ENCODE peak calls at places on chromosomes 12 and 14, in five cellular contexts. H, J, P, Q and B are unnamed samples.
A peak's percentile ranks its signal among the peaks of the same experiment; 100 is the strongest.

GRCh38 chr12:16955083-16955657 is 349.2 kb upstream of the LMO3 start:
- DNase-seq in H (no peak), J (peak; percentile 70), Q (no peak), P (peak; percentile 24), B (no peak)

GRCh38 chr12:123120452-123121166 is 30.3 kb downstream of the PITPNM2 start:
- DNase-seq in P (no peak), J (no peak), H (no peak), Q (no peak), B (no peak)

GRCh38 chr12:122423258-122424165 is 1.0 kb upstream of the CLIP1 start:
- DNase-seq in H (peak; percentile 37), P (peak; percentile 50), J (peak; percentile 57), Q (peak; percentile 62), B (peak; percentile 36)

GRCh38 chr12:110224379-110225304 is 56.4 kb upstream of the ATP2A2 start:
- DNase-seq in J (peak; percentile 74), P (peak; percentile 64), H (peak; percentile 12), Q (peak; percentile 89), B (peak; percentile 31)

GRCh38 chr12:53195516-53196420 is 11.3 kb downstream of the ITGB7 start:
- DNase-seq in J (peak; percentile 51), H (no peak), Q (no peak), P (no peak), B (no peak)

GRCh38 chr14:64465856-64466554 is 706 bp downstream of the AKAP5 start:
- DNase-seq in H (peak; percentile 16), Q (peak; percentile 61), P (peak; percentile 67), J (no peak), B (peak; percentile 32)

GRCh38 chr12:41917827-41918445 is 226.7 kb downstream of the GXYLT1 start:
- DNase-seq in J (no peak), P (no peak), H (no peak), Q (no peak), B (no peak)

GRCh38 chr12:43676183-43676813 is 82.3 kb downstream of the PUS7L start:
- DNase-seq in Q (peak; percentile 1), P (peak; percentile 8), H (peak; percentile 9), J (peak; percentile 12), B (peak; percentile 13)

GRCh38 chr12:47362131-47362686 is 282.4 kb upstream of the AMIGO2 start:
- DNase-seq in H (no peak), J (no peak), Q (no peak), P (no peak), B (no peak)

GRCh38 chr12:30696103-30696408 is 387 bp upstream of the IPO8 start:
- DNase-seq in J (no peak), Q (no peak), H (no peak), P (no peak), B (no peak)

GRCh38 chr14:94631536-94632304 is 19.5 kb downstream of the SERPINA3 start:
- DNase-seq in P (no peak), Q (no peak), H (no peak), J (no peak), B (no peak)

GRCh38 chr12:32252199-32253073 is 145.8 kb downstream of the BICD1 start:
- DNase-seq in Q (no peak), J (no peak), P (no peak), H (no peak), B (no peak)

GRCh38 chr12:55829967-55830600 is 697 bp upstream of the DNAJC14 start:
- DNase-seq in J (no peak), H (peak; percentile 68), Q (no peak), P (peak; percentile 63), B (peak; percentile 61)

GRCh38 chr12:107759410-107759809 is 1.5 kb downstream of the PRDM4 start:
- DNase-seq in J (peak; percentile 89), H (no peak), P (peak; percentile 89), Q (peak; percentile 90), B (no peak)

GRCh38 chr12:57603758-57604453 is 718 bp upstream of the DTX3 start:
- DNase-seq in Q (peak; percentile 39), J (peak; percentile 67), H (peak; percentile 47), P (peak; percentile 50), B (no peak)

GRCh38 chr14:55780156-55780946 is 200.3 kb downstream of the KTN1 start:
- DNase-seq in H (peak; percentile 87), Q (peak; percentile 33), J (peak; percentile 67), P (peak; percentile 74), B (no peak)

GRCh38 chr12:6276936-6277615 is 33.4 kb upstream of the PLEKHG6 start:
- DNase-seq in P (no peak), J (peak; percentile 77), Q (no peak), H (no peak), B (peak; percentile 59)

GRCh38 chr14:104843442-104844305 is 21.4 kb upstream of the CEP170B start:
- DNase-seq in P (no peak), H (no peak), J (no peak), Q (no peak), B (no peak)

GRCh38 chr12:51197736-51198567 is 19.9 kb downstream of the POU6F1 start:
- DNase-seq in Q (no peak), P (no peak), H (no peak), J (no peak), B (no peak)

GRCh38 chr12:54891717-54892478 is 37.6 kb downstream of the MUCL1 start:
- DNase-seq in J (no peak), H (peak; percentile 25), P (peak; percentile 65), Q (no peak), B (no peak)

GRCh38 chr14:22386924-22387775 is 201.9 kb downstream of the DAD1 start:
- DNase-seq in J (peak; percentile 39), P (peak; percentile 90), H (peak; percentile 76), Q (peak; percentile 72), B (peak; percentile 92)

GRCh38 chr14:34718750-34719304 is 4.4 kb upstream of the CFL2 start:
- DNase-seq in P (no peak), Q (peak; percentile 74), H (no peak), J (peak; percentile 24), B (no peak)

GRCh38 chr14:102795060-102795925 is 18.0 kb downstream of the TRAF3 start:
- DNase-seq in H (peak; percentile 71), J (peak; percentile 83), Q (peak; percentile 91), P (peak; percentile 83), B (peak; percentile 73)

GRCh38 chr12:54016478-54016964 is 7.7 kb downstream of the HOXC8 start:
- DNase-seq in P (peak; percentile 76), H (no peak), J (peak; percentile 74), Q (peak; percentile 11), B (no peak)

GRCh38 chr12:97711392-97711791 is 248.8 kb downstream of the RMST start:
- DNase-seq in Q (no peak), P (no peak), J (no peak), H (no peak), B (no peak)

GRCh38 chr12:113418213-113418879 is 3.8 kb upstream of the SDSL start:
- DNase-seq in J (no peak), Q (peak; percentile 4), H (peak; percentile 66), P (peak; percentile 53), B (no peak)

GRCh38 chr12:70608184-70608583 is 29.0 kb downstream of the PTPRB start:
- DNase-seq in Q (no peak), H (no peak), P (no peak), J (no peak), B (no peak)

GRCh38 chr14:33943081-33943480 is 7.8 kb downstream of the EGLN3 start:
- DNase-seq in H (peak; percentile 29), P (no peak), Q (no peak), J (no peak), B (peak; percentile 48)

GRCh38 chr14:22479132-22479531 is 109.9 kb downstream of the DAD1 start:
- DNase-seq in J (no peak), H (no peak), Q (no peak), P (no peak), B (no peak)

GRCh38 chr12:81005635-81006034 is 67.9 kb upstream of the LIN7A start:
- DNase-seq in H (no peak), J (no peak), P (no peak), Q (no peak), B (no peak)

GRCh38 chr12:74527491-74527890 is 10.1 kb upstream of the ATXN7L3B start:
- DNase-seq in J (no peak), P (no peak), H (no peak), Q (no peak), B (no peak)

GRCh38 chr12:86772688-86773087 is 516.5 kb upstream of the MGAT4C start:
- DNase-seq in H (no peak), J (peak; percentile 50), P (no peak), Q (peak; percentile 43), B (no peak)

GRCh38 chr12:14937689-14938088 is 648 bp downstream of the ERP27 start:
- DNase-seq in P (no peak), J (no peak), Q (no peak), H (peak; percentile 52), B (no peak)

GRCh38 chr12:62332598-62332997 is 72.4 kb downstream of the USP15 start:
- DNase-seq in J (peak; percentile 57), Q (peak; percentile 79), P (no peak), H (no peak), B (no peak)

GRCh38 chr12:62331306-62331705 is 71.1 kb downstream of the USP15 start:
- DNase-seq in P (no peak), Q (no peak), H (no peak), J (no peak), B (no peak)

GRCh38 chr12:62328296-62328921 is 68.2 kb downstream of the USP15 start:
- DNase-seq in H (no peak), Q (no peak), P (no peak), J (no peak), B (no peak)
- H3K36me3 ChIP-seq in H (no peaks in the 10 kb centered on the region), Q (no peaks in the 10 kb centered on the region), P (no peaks in the 10 kb centered on the region), J (peaks cover 34% of the 10 kb centered on the region), B (no peaks in the 10 kb centered on the region)

GRCh38 chr14:100369019-100369418 is 45.9 kb downstream of the SLC25A47 start:
- DNase-seq in H (no peak), J (no peak), Q (no peak), P (no peak), B (no peak)
- TF ChIP-seq CTCF in H (no peak), J (no peak), Q (no peak), P (no peak), B (no peak)

DNA sequence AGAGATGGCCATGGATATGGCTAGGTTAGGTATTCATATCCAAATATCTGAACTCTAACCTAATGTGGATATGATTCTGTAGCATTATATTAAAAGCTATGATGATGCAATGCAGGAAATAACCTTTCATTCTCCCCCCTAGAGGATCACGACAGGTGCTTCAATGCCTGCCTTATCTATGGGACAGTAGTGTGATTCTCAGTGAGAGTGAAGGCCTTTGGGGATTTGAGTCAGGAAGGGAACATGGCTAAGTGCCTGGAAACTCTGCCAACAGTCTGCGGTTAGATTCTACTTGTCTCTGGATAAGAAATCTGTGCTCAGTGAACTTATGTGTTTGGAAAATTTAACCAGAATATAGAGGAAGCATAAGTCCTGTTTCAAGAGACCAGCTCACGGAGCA is 81.8 kb downstream of the SLC38A1 start:
- DNase-seq in Q (peak; percentile 93), H (peak; percentile 53), J (peak; percentile 72), P (no peak), B (peak; percentile 34)
- H3K36me3 ChIP-seq in Q (peaks cover 7% of the 10 kb centered on the region), H (no peaks in the 10 kb centered on the region), J (no peaks in the 10 kb centered on the region), P (no peaks in the 10 kb centered on the region), B (no peaks in the 10 kb centered on the region)

GRCh38 chr12:120235369-120236123 is 30.0 kb downstream of the PXN start:
- DNase-seq in J (no peak), Q (no peak), P (no peak), H (no peak), B (no peak)
- TF ChIP-seq CTCF in J (peak; percentile 23), Q (peak; percentile 35), P (peak; percentile 9), H (no peak), B (no peak)

GRCh38 chr14:73007835-73008234 is 19.1 kb downstream of the ZFYVE1 start:
- DNase-seq in J (no peak), H (no peak), Q (no peak), P (peak; percentile 41), B (no peak)
- H3K36me3 ChIP-seq in J (peaks cover 2% of the 10 kb centered on the region), H (no peaks in the 10 kb centered on the region), Q (peaks cover 33% of the 10 kb centered on the region), P (no peaks in the 10 kb centered on the region), B (no peaks in the 10 kb centered on the region)